ENCODE peak calls at places on chromosomes 13 and 19, in eight cellular contexts. G is transverse colon, T is fibroblast of lung, Z is left ventricle myocardium inferior, R is left lung, W is astrocyte of the spinal cord, M is MM.1S, D is Peyer's patch. V is an unnamed sample.

GRCh38 chr13:100517706-100518105 is 70.9 kb downstream of the GGACT start:
- DNase-seq in G (no peak), T (no peak), Z (no peak), R (no peak), W (no peak), M (no peak), D (no peak), V (no peak)

GRCh38 chr13:30734434-30734833 is 909 bp upstream of the ALOX5AP start:
- DNase-seq in G (no peak), T (peak), Z (no peak), R (no peak), W (peak), M (no peak), D (no peak), V (no peak)

GRCh38 chr19:17346109-17346671 is 8.8 kb downstream of the GTPBP3 start:
- DNase-seq in G (peak), T (peak), Z (peak), R (peak), W (peak), M (peak), D (peak), V (peak)

GRCh38 chr19:17611462-17612244 is 56.2 kb downstream of the COLGALT1 start:
- DNase-seq in G (no peak), T (no peak), Z (no peak), R (no peak), W (no peak), M (no peak), D (no peak), V (no peak)

GRCh38 chr13:89382986-89383385 is 1711.8 kb downstream of the SLITRK5 start:
- DNase-seq in G (no peak), T (no peak), Z (no peak), R (no peak), W (no peak), M (no peak), D (no peak), V (no peak)

GRCh38 chr19:2371656-2372055 is 11.6 kb downstream of the TMPRSS9 start:
- DNase-seq in G (no peak), T (no peak), Z (no peak), R (no peak), W (no peak), M (no peak), D (no peak), V (peak)

GRCh38 chr13:50509771-50510441 is 333.6 kb downstream of the DLEU7 start:
- DNase-seq in G (no peak), T (peak), Z (no peak), R (no peak), W (no peak), M (no peak), D (no peak), V (no peak)

GRCh38 chr13:31044658-31045620 is 112.5 kb downstream of the TEX26 start:
- DNase-seq in G (no peak), T (no peak), Z (no peak), R (no peak), W (peak), M (no peak), D (no peak), V (no peak)

GRCh38 chr19:13692096-13692495 is 72.2 kb upstream of the MRI1 start:
- DNase-seq in G (no peak), T (peak), Z (no peak), R (no peak), W (peak), M (no peak), D (no peak), V (peak)

DNA sequence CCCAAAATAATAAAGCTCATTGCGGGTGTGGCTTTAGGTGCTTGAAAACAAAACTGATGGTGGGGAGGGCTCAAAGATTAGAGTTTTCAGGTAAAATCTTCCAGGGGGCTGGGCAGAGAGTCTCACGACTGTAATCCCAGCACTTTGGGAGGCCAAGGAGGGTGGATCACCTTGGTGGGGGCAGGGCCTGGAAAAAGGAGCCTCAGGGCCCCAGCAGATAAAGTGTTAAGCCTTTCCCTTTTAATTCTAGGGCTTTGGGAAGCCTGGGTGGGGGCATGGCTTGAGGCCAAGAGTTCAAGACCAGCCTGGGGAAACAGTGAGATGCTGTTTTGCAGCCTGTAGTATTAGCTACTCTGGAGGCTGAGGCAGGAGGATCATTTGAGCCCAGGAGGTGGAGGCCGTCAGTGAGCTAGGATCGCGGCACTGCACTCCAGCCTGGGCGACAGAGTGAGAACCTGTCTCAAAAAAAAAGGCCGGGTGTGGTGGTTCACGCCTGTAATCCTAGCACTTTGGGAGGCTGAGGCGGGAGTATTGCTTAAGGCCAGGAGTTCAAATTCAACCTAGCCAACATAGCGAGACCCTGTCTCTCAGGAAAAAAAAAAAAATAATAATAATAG is 1.7 kb downstream of the IRGQ start:
- DNase-seq in G (no peak), T (no peak), Z (no peak), R (no peak), W (no peak), M (no peak), D (no peak), V (no peak)
- H3K4me3 ChIP-seq in G (peak), T (peak), Z (peak), R (peak), W (peak), M (peak), D (peak), V (peak)

GRCh38 chr13:36014763-36015162 is 116.4 kb downstream of the DCLK1 start:
- DNase-seq in G (no peak), T (no peak), Z (no peak), R (no peak), W (no peak), M (no peak), D (no peak), V (no peak)
- H3K4me3 ChIP-seq in G (no peak), T (no peak), Z (no peak), R (no peak), W (no peak), M (no peak), D (no peak), V (no peak)

GRCh38 chr19:40144151-40144550 is 47.1 kb upstream of the MAP3K10 start:
- DNase-seq in G (no peak), T (no peak), Z (no peak), R (no peak), W (no peak), M (peak), D (no peak), V (no peak)
- H3K4me3 ChIP-seq in G (no peak), T (no peak), Z (no peak), R (no peak), W (no peak), M (peak), D (no peak), V (no peak)

GRCh38 chr19:54415208-54415900 is at the start of gene TTYH1:
- DNase-seq in G (no peak), T (no peak), Z (no peak), R (no peak), W (no peak), M (no peak), D (no peak), V (no peak)
- H3K4me3 ChIP-seq in G (no peak), T (no peak), Z (peak), R (no peak), W (no peak), M (no peak), D (no peak), V (no peak)

GRCh38 chr13:27403727-27404385 is 20.6 kb upstream of the GTF3A start:
- DNase-seq in G (peak), T (no peak), Z (no peak), R (no peak), W (no peak), M (no peak), D (no peak), V (no peak)
- H3K4me3 ChIP-seq in G (no peak), T (no peak), Z (no peak), R (no peak), W (no peak), M (no peak), D (no peak), V (no peak)